ENCODE peak calls at places on chromosomes 5 and 9, in nine cellular contexts. S, X, M, E, Q, F, R, B and O are unnamed samples.

GRCh38 chr5:160419458-160420330 is 813 bp upstream of the SLU7 start:
- DNase-seq in S (no peak), X (no peak), M (no peak), E (no peak), Q (no peak), F (no peak), R (no peak), B (no peak), O (no peak)

GRCh38 chr9:131262327-131263032 is 13.8 kb downstream of the FAM78A start:
- DNase-seq in S (no peak), X (no peak), M (no peak), E (no peak), Q (no peak), F (no peak), R (no peak), B (no peak), O (peak)

GRCh38 chr9:38083858-38084555 is 15.0 kb upstream of the SHB start:
- DNase-seq in S (no peak), X (no peak), M (no peak), E (peak), Q (no peak), F (no peak), R (no peak), B (no peak), O (no peak)

GRCh38 chr5:935510-936084 is 42.9 kb downstream of the TRIP13 start:
- DNase-seq in S (no peak), X (no peak), M (no peak), E (no peak), Q (no peak), F (no peak), R (no peak), B (no peak), O (no peak)

GRCh38 chr9:81193362-81194339 is 495.7 kb downstream of the TLE1 start:
- DNase-seq in S (no peak), X (no peak), M (no peak), E (no peak), Q (no peak), F (no peak), R (no peak), B (no peak), O (no peak)

GRCh38 chr9:27276182-27277030 is 20.5 kb downstream of the EQTN start:
- DNase-seq in S (peak), X (no peak), M (no peak), E (no peak), Q (no peak), F (no peak), R (peak), B (no peak), O (no peak)

GRCh38 chr5:126540631-126541030 is 54.4 kb downstream of the ALDH7A1 start:
- DNase-seq in S (no peak), X (no peak), M (no peak), E (no peak), Q (no peak), F (no peak), R (no peak), B (peak), O (no peak)

GRCh38 chr9:35756743-35757526 is 2.9 kb upstream of the MSMP start:
- DNase-seq in S (peak), X (peak), M (no peak), E (peak), Q (peak), F (no peak), R (peak), B (peak), O (peak)

GRCh38 chr9:130578865-130579737 is at the start of gene FUBP3:
- DNase-seq in S (peak), X (peak), M (peak), E (peak), Q (peak), F (no peak), R (peak), B (peak), O (peak)

GRCh38 chr5:172492991-172493390 is 38.7 kb upstream of the SH3PXD2B start:
- DNase-seq in S (no peak), X (peak), M (no peak), E (no peak), Q (no peak), F (peak), R (no peak), B (peak), O (peak)

DNA sequence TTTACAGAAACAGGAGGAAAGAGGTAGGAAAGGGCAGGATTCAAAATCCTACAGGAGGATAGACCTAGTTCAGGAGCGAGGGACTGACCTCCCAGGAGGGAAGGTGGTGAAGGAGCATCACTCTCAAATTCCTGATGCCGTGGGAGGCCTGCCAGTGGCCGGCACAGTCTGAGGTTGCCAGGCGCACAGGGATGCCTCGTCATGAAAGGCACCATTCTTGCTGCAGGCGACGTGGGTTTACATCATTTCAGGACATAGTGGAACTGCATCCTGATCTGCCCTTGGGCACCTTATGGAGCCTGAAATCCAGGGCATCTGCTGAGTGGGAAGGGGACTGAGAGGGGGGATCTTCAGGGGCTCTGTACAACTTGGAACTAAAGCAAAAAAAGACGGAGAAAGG is 163.2 kb upstream of the S1PR3 start:
- DNase-seq in S (peak), X (no peak), M (no peak), E (no peak), Q (no peak), F (no peak), R (no peak), B (no peak), O (no peak)
- H3K4me3 ChIP-seq in S (no peak), X (no peak), M (no peak), E (no peak), Q (no peak), F (no peak), R (no peak), B (no peak), O (no peak)

GRCh38 chr5:168706655-168707069 is 127.5 kb upstream of the PANK3 start:
- DNase-seq in S (peak), X (peak), M (no peak), E (no peak), Q (no peak), F (no peak), R (peak), B (no peak), O (no peak)
- TF ChIP-seq CTCF in S (peak), X (peak), M (peak), E (peak), Q (peak), F (no peak), R (peak), B (peak), O (no peak)

GRCh38 chr9:114856210-114856941 is 50.5 kb upstream of the TNFSF15 start:
- DNase-seq in S (peak), X (no peak), M (no peak), E (no peak), Q (no peak), F (no peak), R (peak), B (no peak), O (no peak)
- H3K4me3 ChIP-seq in S (no peak), X (no peak), M (no peak), E (no peak), Q (no peak), F (no peak), R (no peak), B (no peak), O (no peak)

DNA sequence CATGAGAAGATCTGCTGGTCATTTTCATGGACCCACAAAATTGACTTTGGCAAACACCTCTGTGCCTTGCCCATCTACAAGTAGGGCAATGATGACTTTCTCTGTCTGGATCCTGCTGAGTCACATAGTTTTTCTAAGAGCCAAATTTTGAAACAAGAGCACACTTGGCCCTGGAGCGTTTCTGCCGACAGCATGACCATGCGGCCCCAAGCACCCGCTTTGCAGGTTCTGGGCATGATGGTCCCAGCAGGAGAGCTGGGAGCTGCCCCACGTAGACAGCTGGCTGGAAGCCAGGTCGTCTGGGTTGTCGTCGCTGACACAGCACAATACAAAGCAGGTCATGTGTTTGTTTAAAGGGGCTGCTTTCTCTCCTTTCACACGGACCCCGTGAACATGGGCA is 159.8 kb downstream of the SYK start:
- DNase-seq in S (peak), X (peak), M (no peak), E (no peak), Q (peak), F (no peak), R (peak), B (peak), O (no peak)
- TF ChIP-seq CTCF in S (no peak), X (no peak), M (no peak), E (no peak), Q (no peak), F (no peak), R (no peak), B (no peak), O (no peak)

DNA sequence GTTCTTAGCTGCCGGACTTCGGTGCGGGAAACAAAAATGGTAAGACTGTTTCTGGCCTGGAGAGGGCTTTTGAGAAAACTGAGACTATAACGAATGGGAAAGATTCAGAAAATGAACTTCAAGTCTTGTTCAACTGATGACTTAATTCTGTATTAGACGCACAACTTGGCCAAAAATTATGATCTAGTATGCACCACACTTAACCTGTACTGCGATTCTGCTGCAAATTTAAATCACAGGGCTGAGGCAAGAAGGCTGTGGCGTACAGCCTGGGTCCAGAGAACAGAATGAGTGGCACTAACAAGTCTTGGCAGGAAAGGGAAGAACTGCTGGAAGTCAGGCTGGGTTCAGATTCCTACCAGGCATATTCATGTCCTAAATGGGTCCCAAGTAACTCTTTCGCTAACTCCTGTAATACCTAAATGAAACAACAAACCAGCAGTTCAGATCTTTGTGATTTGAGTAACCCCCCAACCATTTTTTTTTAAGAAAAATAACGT is 781 bp upstream of the COL23A1 start:
- DNase-seq in S (peak), X (no peak), M (no peak), E (no peak), Q (no peak), F (no peak), R (no peak), B (no peak), O (no peak)
- H3K4me3 ChIP-seq in S (no peak), X (peak), M (no peak), E (no peak), Q (peak), F (peak), R (no peak), B (peak), O (no peak)

GRCh38 chr9:108854641-108855528 is 901 bp downstream of the ACTL7B start:
- DNase-seq in S (no peak), X (no peak), M (no peak), E (no peak), Q (no peak), F (no peak), R (no peak), B (no peak), O (no peak)

GRCh38 chr9:108851138-108851537 is 4.6 kb downstream of the ACTL7B start:
- DNase-seq in S (no peak), X (no peak), M (no peak), E (no peak), Q (no peak), F (peak), R (no peak), B (no peak), O (no peak)

GRCh38 chr9:108854094-108854493 is 1.7 kb downstream of the ACTL7B start:
- DNase-seq in S (no peak), X (no peak), M (no peak), E (no peak), Q (no peak), F (no peak), R (no peak), B (no peak), O (no peak)

GRCh38 chr9:108852089-108852488 is 3.7 kb downstream of the ACTL7B start:
- DNase-seq in S (no peak), X (no peak), M (no peak), E (no peak), Q (no peak), F (peak), R (no peak), B (no peak), O (no peak)

GRCh38 chr9:108850293-108850897 is 5.4 kb downstream of the ACTL7B start:
- DNase-seq in S (peak), X (no peak), M (no peak), E (no peak), Q (no peak), F (peak), R (peak), B (no peak), O (no peak)
- TF ChIP-seq CTCF in S (peak), X (no peak), M (peak), E (no peak), Q (peak), F (no peak), R (peak), B (no peak), O (no peak)

GRCh38 chr9:93108301-93109041 is 12.5 kb downstream of the CARD19 start:
- DNase-seq in S (no peak), X (peak), M (no peak), E (peak), Q (no peak), F (no peak), R (no peak), B (peak), O (no peak)

GRCh38 chr9:93107825-93108161 is 11.8 kb downstream of the CARD19 start:
- DNase-seq in S (no peak), X (no peak), M (no peak), E (no peak), Q (no peak), F (no peak), R (no peak), B (no peak), O (no peak)

GRCh38 chr9:93105620-93106019 is 9.6 kb downstream of the CARD19 start:
- DNase-seq in S (no peak), X (no peak), M (no peak), E (no peak), Q (no peak), F (no peak), R (no peak), B (no peak), O (no peak)

GRCh38 chr9:93110400-93110855 is 14.4 kb downstream of the CARD19 start:
- DNase-seq in S (no peak), X (peak), M (no peak), E (peak), Q (no peak), F (no peak), R (no peak), B (peak), O (no peak)

DNA sequence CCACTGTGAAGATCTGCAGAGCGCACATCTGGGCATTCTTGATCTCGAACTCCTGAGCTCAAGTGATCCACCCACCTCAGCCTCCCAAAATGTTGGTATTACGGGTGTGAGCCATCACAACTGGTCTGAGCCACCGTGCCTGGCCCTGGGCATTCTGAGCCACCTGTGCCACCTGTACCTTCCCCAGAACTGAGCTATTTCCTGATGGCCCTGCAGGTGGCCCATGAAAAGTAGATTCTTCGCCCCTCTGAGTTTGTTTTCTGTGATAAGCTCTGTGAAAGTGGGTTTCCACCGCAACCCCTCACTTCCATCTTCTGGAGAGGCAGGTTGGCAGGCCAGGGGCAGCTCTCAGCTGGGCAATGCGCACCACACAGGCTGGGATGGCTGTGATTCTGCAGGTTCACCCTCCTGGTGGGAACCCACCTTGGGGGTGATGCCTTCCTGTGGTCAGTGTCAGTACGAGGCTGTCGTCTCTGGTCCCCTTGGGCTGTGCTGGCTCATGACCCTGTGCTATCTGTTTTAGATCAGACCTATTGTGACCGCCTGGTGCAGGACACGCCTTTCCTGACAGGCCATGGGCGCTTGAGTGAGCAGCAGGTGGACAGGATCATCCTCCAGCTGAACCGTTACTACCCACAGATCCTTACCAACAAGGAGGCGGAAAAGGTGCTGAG is 11.3 kb downstream of the CARD19 start:
- DNase-seq in S (no peak), X (peak), M (no peak), E (peak), Q (no peak), F (no peak), R (no peak), B (peak), O (no peak)
- H3K4me3 ChIP-seq in S (no peak), X (no peak), M (no peak), E (no peak), Q (no peak), F (no peak), R (no peak), B (no peak), O (no peak)

GRCh38 chr9:36970007-36970888 is 63.8 kb downstream of the PAX5 start:
- DNase-seq in S (no peak), X (no peak), M (no peak), E (no peak), Q (no peak), F (no peak), R (no peak), B (no peak), O (no peak)

GRCh38 chr9:36969216-36969771 is 64.8 kb downstream of the PAX5 start:
- DNase-seq in S (no peak), X (no peak), M (no peak), E (no peak), Q (no peak), F (no peak), R (no peak), B (no peak), O (no peak)

GRCh38 chr9:36971935-36972488 is 62.1 kb downstream of the PAX5 start:
- DNase-seq in S (no peak), X (no peak), M (no peak), E (no peak), Q (no peak), F (no peak), R (no peak), B (no peak), O (no peak)

GRCh38 chr9:36976371-36977030 is 57.6 kb downstream of the PAX5 start:
- DNase-seq in S (no peak), X (no peak), M (no peak), E (no peak), Q (no peak), F (no peak), R (no peak), B (no peak), O (no peak)

DNA sequence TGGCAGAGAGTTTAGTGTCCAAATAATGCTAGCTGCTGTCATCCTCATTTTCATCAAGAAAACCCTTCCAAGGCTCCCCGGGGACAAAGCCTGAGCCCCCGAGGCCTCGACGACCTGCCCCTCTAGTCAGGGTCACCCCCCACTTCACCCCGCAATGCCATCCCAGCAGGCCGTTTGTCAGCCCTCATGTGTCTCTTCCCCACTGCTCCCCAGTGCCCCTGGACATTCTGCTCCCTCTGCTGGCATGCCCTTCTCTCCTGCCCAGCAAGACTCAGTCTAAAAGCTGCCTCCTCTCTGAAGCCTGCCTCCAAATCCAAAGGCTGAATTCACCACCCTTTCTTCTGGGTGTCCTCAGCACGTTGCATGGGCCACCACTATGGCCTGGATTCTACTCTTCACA is 59.3 kb downstream of the PAX5 start:
- DNase-seq in S (no peak), X (no peak), M (no peak), E (no peak), Q (no peak), F (peak), R (no peak), B (no peak), O (no peak)
- TF ChIP-seq CTCF in S (peak), X (no peak), M (peak), E (no peak), Q (no peak), F (no peak), R (peak), B (no peak), O (no peak)

DNA sequence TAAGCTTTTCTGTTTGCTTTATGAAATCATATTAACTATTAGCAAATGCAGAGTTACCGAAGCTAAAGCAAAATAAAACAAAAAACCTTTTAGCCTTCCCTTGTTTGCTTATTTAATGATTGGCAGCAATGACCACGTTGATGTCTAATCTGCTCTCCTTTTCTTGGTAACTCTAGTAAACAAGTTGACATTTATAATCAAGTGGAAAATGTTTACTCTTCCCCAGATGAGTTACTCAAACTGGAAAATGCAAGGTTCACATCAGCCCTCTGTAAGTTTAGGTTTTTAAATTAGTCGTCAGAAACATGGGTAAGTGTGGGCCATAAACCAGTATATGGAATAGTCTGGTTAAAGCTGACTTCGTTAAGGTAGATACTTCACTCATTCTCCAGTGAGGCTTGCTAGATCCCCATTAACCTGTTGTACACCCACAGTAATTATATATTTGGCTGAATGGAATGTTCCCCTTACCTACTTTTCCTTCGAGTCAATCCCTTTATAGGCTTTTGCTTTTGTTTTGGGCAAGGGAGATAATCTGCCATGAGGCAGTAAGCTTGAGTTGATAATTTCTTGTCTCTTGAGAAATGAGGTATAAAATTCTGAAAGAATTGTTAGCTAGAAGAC is 100.9 kb downstream of the GDNF start:
- DNase-seq in S (no peak), X (no peak), M (no peak), E (no peak), Q (no peak), F (no peak), R (no peak), B (no peak), O (no peak)
- H3K4me3 ChIP-seq in S (no peak), X (no peak), M (no peak), E (no peak), Q (no peak), F (no peak), R (no peak), B (no peak), O (no peak)